ENCODE peak calls at places on chromosomes 11 and 22, in seven cellular contexts. P, Y, T, I, O, L and S are unnamed samples.

GRCh38 chr11:31492320-31492913 is 17.0 kb downstream of the IMMP1L start:
- DNase-seq in P (no peak), Y (peak), T (no peak), I (peak), O (no peak), L (no peak), S (no peak)

GRCh38 chr11:29280452-29280851 is 736.4 kb downstream of the KCNA4 start:
- DNase-seq in P (no peak), Y (peak), T (no peak), I (peak), O (no peak), L (no peak), S (peak)

GRCh38 chr11:69240332-69241074 is 53.5 kb upstream of the MYEOV start:
- DNase-seq in P (peak), Y (peak), T (no peak), I (no peak), O (peak), L (no peak), S (peak)

GRCh38 chr11:123799438-123799837 is 6.7 kb downstream of the OR6M1 start:
- DNase-seq in P (no peak), Y (no peak), T (no peak), I (no peak), O (no peak), L (no peak), S (no peak)

GRCh38 chr11:65112551-65113360 is 1.1 kb downstream of the TM7SF2 start:
- DNase-seq in P (peak), Y (no peak), T (peak), I (no peak), O (peak), L (peak), S (peak)

GRCh38 chr11:119774180-119774763 is 45.3 kb upstream of the NECTIN1 start:
- DNase-seq in P (no peak), Y (peak), T (no peak), I (no peak), O (peak), L (peak), S (peak)

GRCh38 chr11:120137611-120138521 is at the start of gene TRIM29:
- DNase-seq in P (peak), Y (peak), T (peak), I (no peak), O (peak), L (no peak), S (peak)

GRCh38 chr11:125701858-125702621 is 21.4 kb upstream of the ACRV1 start:
- DNase-seq in P (no peak), Y (no peak), T (no peak), I (no peak), O (no peak), L (no peak), S (no peak)

GRCh38 chr22:35633520-35633919 is 14.7 kb upstream of the APOL6 start:
- DNase-seq in P (no peak), Y (no peak), T (no peak), I (no peak), O (no peak), L (no peak), S (no peak)

GRCh38 chr11:64266339-64266738 is 15.0 kb downstream of the PLCB3 start:
- DNase-seq in P (no peak), Y (no peak), T (peak), I (no peak), O (no peak), L (no peak), S (peak)

GRCh38 chr22:42682113-42682851 is 33.1 kb upstream of the CYB5R3 start:
- DNase-seq in P (no peak), Y (no peak), T (no peak), I (no peak), O (no peak), L (no peak), S (no peak)

GRCh38 chr22:30868663-30869385 is 99.8 kb downstream of the MORC2 start:
- DNase-seq in P (peak), Y (no peak), T (peak), I (peak), O (no peak), L (no peak), S (no peak)

GRCh38 chr22:30348395-30348794 is 8.3 kb downstream of the SF3A1 start:
- DNase-seq in P (no peak), Y (no peak), T (no peak), I (no peak), O (no peak), L (no peak), S (no peak)

GRCh38 chr11:115741376-115741775 is 237.2 kb upstream of the CADM1 start:
- DNase-seq in P (no peak), Y (peak), T (no peak), I (no peak), O (no peak), L (no peak), S (no peak)

GRCh38 chr11:86174101-86175046 is 70.2 kb upstream of the EED start:
- DNase-seq in P (no peak), Y (peak), T (peak), I (peak), O (peak), L (no peak), S (peak)

GRCh38 chr22:20031732-20032406 is 11.0 kb downstream of the TANGO2 start:
- DNase-seq in P (peak), Y (peak), T (no peak), I (no peak), O (no peak), L (peak), S (peak)

GRCh38 chr11:10858505-10859360 is 880 bp upstream of the ZBED5 start:
- DNase-seq in P (peak), Y (no peak), T (peak), I (no peak), O (peak), L (peak), S (peak)

GRCh38 chr11:64313491-64314145 is 3.7 kb downstream of the TRMT112 start:
- DNase-seq in P (peak), Y (no peak), T (peak), I (no peak), O (no peak), L (no peak), S (no peak)

GRCh38 chr11:14422052-14422813 is 63.2 kb upstream of the RRAS2 start:
- DNase-seq in P (peak), Y (peak), T (peak), I (peak), O (peak), L (no peak), S (peak)

DNA sequence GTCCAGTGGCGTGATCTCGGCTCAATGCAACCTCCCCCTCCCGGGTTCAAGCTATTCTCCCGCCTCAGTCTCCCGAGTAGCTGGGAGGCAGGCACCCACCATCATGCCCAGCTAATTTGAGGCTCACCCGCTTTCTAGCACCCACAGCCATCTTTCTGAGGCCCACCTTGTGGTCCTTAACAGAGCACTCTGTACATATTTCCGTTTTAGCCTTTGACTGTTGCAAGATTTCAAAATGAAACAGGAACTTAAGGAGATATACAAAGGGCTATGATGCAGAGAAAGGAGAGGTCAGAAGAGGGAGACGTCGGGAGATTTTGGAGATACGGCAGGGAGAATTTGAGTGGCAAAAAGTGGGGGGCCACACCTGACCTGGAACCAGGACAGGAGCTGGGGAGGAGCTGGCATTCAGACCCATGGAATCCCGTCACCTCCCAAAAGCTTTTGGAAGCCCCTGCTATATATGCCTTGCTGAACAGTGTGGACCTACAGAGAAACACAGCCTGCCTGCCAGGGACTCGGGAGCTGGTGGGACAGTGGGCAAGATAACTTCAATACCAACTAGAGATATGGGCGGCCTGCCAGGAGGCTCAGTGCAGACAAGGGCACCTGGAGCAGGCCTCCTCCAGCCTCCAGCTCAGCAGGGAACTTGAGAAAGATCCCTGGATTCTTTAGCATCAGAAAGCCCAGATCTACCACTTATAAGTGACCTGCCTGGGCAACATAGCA is 8.0 kb upstream of the CLCF1 start:
- DNase-seq in P (no peak), Y (no peak), T (peak), I (no peak), O (no peak), L (peak), S (no peak)
- TF ChIP-seq CTCF in P (no peak), Y (no peak), T (no peak), I (no peak), O (no peak), L (no peak), S (no peak)

DNA sequence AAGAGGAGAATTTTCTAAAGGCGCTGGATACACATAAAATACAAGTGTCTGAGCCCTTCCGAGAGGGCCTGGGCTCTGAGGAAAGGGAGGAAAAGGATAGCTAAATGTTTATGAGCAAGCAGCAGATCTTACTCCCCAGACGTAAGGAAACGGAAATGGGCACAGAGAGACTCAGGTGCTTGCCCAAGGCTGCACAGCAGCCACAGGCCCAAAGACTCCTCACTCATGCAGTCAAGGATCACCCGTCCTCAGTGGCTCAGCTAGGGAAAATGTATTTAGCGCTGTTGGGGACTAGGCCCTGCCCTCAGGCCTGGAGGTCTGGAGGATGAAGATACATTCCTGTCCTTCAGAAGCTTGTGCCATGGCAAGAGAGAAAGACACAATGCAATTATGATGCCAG is 107.2 kb upstream of the SYT13 start:
- DNase-seq in P (no peak), Y (no peak), T (no peak), I (no peak), O (no peak), L (no peak), S (no peak)
- H3K4me3 ChIP-seq in P (no peak), Y (no peak), T (no peak), I (no peak), O (no peak), L (no peak), S (no peak)

DNA sequence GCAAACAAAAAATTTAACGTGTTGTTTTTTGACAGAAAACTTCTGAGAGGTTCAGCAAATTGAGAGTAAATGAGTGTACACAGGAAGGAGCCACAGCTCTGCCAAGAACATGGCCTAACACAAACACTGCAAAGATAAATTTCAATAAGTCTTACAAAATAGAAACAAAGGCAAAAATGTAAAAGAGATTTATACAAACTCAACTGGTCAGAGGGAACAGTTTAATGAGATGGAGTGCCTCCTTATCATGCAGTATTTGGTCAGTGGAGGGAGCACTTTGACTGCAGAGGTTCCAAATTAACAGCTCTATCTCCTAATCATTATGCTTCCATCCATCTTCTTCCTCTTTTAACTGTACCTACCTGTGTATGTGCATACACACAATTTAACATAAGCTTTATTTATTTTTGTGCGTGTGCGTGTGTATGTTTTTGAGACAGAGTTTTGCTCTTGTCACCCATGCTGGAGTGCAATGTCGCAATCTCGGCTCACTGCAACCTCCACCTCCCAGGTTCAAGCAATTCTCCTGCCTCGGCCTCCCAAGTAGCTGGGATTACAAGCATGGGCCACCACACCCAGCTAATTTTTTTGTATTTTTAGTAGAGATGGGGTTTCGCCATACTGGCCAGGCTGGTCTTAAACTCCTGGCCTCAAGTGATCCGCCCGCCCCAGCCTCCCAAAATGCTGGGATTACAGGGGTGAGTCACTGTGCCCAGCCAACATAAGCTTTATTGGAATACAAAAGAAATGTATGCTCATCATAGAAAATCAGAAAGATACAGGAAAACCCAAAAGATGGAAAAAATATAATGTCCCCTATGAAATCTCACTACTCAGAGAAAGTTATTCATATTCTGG is 111.9 kb downstream of the MRTFA start:
- DNase-seq in P (no peak), Y (peak), T (no peak), I (no peak), O (no peak), L (peak), S (peak)
- TF ChIP-seq CTCF in P (peak), Y (peak), T (peak), I (no peak), O (no peak), L (peak), S (peak)

GRCh38 chr11:110174645-110175310 is 81.6 kb downstream of the ZC3H12C start:
- DNase-seq in P (no peak), Y (no peak), T (no peak), I (peak), O (peak), L (no peak), S (peak)
- H3K4me3 ChIP-seq in P (no peak), Y (no peak), T (no peak), I (no peak), O (no peak), L (no peak), S (no peak)

GRCh38 chr22:41471606-41472005 is 2.7 kb downstream of the ACO2 start:
- DNase-seq in P (no peak), Y (no peak), T (no peak), I (no peak), O (no peak), L (no peak), S (no peak)

GRCh38 chr22:41469218-41469851 is 418 bp downstream of the ACO2 start:
- DNase-seq in P (peak), Y (no peak), T (no peak), I (no peak), O (peak), L (peak), S (no peak)

DNA sequence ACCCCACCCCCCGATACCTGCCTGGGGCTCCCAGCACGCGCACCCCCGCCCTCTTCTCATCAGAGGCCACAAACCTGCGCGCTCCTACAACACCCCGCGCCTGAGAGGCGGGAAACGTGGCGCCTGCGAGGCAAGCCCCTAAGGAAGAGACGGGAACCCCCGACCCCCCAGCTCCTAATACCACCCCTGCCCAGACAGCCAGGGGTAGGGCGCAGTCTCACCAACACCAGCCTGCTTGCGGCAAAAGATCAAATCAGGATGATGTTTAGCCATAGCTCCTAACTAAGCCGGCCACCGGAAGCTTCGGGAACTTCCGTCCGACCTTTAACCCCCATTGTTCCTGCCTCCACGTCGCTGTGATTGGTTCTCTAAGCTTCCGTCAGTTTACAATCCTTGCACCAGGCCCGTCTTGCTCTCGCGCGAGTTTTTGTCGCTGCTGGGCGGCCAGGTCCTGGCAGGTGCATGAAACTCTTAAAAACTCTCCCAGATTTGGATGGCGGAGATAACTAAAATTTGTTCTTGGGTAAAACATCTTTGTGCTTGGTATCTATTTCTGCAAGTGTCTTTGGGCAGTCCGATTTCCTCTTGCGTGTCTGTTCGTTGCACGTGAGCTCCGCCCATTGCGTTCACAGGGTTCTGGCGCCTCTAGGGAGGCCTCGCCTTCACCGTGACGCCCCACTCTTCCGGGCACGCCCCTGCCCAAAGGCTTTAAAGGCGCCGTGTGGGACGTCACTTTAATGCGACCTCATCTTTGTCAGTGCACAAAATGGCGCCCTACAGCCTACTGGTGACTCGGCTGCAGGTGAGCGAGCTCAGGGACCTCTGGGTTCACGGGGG is at the start of the genes ACO2 and PHF5A:
- DNase-seq in P (peak), Y (peak), T (peak), I (peak), O (peak), L (peak), S (peak)
- TF ChIP-seq CTCF in P (no peak), Y (no peak), T (no peak), I (no peak), O (no peak), L (no peak), S (no peak)

DNA sequence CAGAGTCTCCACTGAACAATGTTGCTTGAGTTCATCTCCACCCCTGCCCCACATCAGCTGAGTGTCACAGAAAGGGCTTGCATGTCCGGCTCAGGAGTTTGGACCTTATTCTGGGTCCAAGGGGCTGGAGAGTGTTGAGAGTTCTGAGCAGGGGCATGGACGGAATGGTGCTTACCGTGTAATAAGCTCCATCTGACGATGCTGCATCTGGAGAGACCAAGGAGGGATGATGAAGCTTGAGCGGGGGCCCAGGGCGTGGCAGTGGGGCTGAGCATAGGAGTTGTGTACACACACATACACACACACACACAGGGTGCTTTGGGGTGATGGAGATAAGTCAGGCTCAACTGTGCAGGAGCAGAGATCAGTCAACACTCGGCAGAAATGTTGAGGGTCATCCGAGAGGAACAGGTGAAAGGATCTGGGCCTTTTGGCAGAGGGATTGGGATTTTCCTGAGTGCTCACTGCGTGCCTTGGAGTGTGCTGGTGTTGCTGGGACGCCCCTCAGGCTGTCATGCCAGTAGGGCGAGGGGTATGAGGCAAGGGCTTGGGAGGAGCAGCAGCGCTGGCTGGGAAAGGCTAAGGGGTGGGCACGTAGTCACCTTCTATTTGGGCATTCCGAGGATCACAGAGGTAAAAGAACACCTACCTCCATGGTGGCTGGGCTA is 2.3 kb downstream of the USP35 start:
- DNase-seq in P (no peak), Y (no peak), T (peak), I (no peak), O (peak), L (no peak), S (no peak)
- H3K4me3 ChIP-seq in P (no peak), Y (no peak), T (no peak), I (no peak), O (no peak), L (no peak), S (no peak)

DNA sequence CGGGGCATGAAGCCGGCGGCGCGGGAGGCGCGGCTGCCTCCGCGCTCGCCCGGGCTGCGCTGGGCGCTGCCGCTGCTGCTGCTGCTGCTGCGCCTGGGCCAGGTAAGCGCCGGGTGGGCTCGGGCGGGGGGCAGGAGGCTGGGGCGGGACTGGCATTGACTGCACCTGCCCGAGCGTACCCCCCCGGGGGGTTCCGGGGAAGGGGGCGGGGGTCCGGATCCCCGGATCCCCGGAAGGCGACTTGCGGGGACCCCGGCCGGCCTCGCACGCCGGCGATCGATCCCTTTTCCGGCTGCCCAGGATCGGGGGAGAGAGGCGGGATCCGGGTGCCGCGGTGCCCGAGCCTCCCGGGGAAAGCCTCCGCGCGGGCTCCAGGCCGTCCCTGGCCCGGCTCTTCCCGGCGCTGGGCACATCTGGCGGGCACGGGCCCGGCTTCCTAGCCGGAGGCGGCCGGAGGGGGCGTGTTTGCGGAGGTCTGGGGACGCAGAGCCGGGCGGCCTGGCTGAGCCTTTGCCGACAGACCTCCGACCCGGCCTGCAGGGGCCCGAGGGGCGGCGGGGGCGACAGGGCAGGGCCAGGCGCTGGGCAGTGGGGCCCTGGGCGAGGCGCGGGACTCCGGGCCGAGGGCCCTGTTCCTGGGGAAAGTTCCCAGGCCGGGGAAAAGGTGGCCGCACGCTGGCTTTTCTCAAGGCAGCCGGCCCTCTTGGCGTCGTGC is 705 bp downstream of the PTPRJ start:
- DNase-seq in P (peak), Y (peak), T (peak), I (no peak), O (no peak), L (peak), S (peak)
- TF ChIP-seq CTCF in P (no peak), Y (no peak), T (no peak), I (no peak), O (no peak), L (peak), S (no peak)

DNA sequence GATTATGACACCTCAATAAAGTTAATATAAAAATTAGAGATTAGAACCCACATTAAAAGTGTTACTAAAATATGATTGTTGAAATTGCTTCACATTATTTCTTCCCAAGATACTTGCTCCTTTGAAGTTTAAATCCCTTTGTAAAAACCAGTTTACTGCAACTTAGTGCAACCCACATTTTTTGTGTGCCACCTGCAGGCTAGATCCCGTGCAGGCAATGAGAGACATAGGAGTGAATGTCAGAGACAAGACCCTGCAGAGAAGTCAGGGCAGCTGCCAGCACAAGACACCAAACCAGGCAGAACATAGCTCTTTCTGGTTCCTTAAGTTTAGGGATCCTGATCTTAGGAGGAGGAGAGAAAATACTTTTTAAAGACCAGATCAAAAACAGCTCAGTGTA is 142.9 kb upstream of the MTNR1B start:
- DNase-seq in P (no peak), Y (no peak), T (no peak), I (no peak), O (no peak), L (no peak), S (no peak)
- H3K4me3 ChIP-seq in P (no peak), Y (no peak), T (no peak), I (no peak), O (no peak), L (no peak), S (no peak)